ENCODE peak calls at places on chromosomes 11 and 22, in nine cellular contexts. G, H, D, V, S, F, K, B and C are unnamed samples.

GRCh38 chr11:47460571-47461235 is 11.8 kb upstream of the RAPSN start:
- DNase-seq in F (no peak), S (no peak), K (no peak), H (no peak), G (no peak), V (no peak), B (no peak), D (no peak), C (no peak)

GRCh38 chr11:132131051-132131450 is 760.6 kb downstream of the NTM start:
- DNase-seq in G (peak), B (no peak), V (peak), D (no peak), F (no peak), H (no peak), K (no peak), S (no peak), C (no peak)

GRCh38 chr11:66293777-66294625 is 2.3 kb downstream of the TMEM151A start:
- DNase-seq in K (no peak), H (no peak), S (no peak), D (no peak), F (no peak), G (no peak), B (no peak), V (no peak), C (no peak)

GRCh38 chr11:90204832-90205646 is 17.8 kb downstream of the CHORDC1 start:
- DNase-seq in B (peak), F (peak), S (no peak), G (peak), V (peak), D (peak), H (no peak), K (peak), C (peak)

GRCh38 chr22:33018232-33018864 is 39.8 kb downstream of the SYN3 start:
- DNase-seq in B (peak), S (no peak), F (peak), H (no peak), K (no peak), D (peak), V (peak), G (peak), C (peak)

GRCh38 chr22:27460596-27461347 is 340.8 kb downstream of the MN1 start:
- DNase-seq in H (no peak), K (no peak), G (no peak), V (no peak), B (no peak), D (peak), F (peak), S (no peak), C (peak)

GRCh38 chr11:88103337-88104206 is 71.7 kb downstream of the RAB38 start:
- DNase-seq in G (no peak), B (peak), V (peak), H (no peak), D (peak), S (no peak), F (peak), K (no peak), C (peak)

GRCh38 chr11:112457532-112457931 is 196.9 kb upstream of the PLET1 start:
- DNase-seq in K (no peak), F (no peak), B (no peak), S (no peak), G (no peak), V (no peak), D (no peak), H (no peak), C (no peak)

GRCh38 chr11:844693-845644 is 2.3 kb downstream of the TSPAN4 start:
- DNase-seq in G (no peak), V (no peak), H (no peak), S (peak), K (no peak), B (peak), F (peak), D (peak), C (peak)

GRCh38 chr11:114172871-114173444 is 113.4 kb downstream of the ZBTB16 start:
- DNase-seq in G (no peak), F (no peak), K (no peak), D (no peak), S (peak), V (no peak), B (no peak), H (no peak), C (no peak)

GRCh38 chr22:46801826-46802607 is 39.6 kb downstream of the TBC1D22A start:
- DNase-seq in F (no peak), G (no peak), H (no peak), D (no peak), K (no peak), S (no peak), B (no peak), V (no peak), C (no peak)

GRCh38 chr11:46936138-46937110 is at the start of gene CSTPP1:
- DNase-seq in D (peak), K (peak), F (peak), V (peak), B (peak), H (peak), G (peak), S (peak), C (peak)

GRCh38 chr22:46577361-46578249 is 40.2 kb upstream of the CELSR1 start:
- DNase-seq in H (no peak), G (no peak), V (no peak), F (no peak), B (no peak), S (no peak), D (no peak), K (no peak), C (peak)

GRCh38 chr11:9714540-9714939 is 50.7 kb downstream of the SWAP70 start:
- DNase-seq in V (no peak), F (no peak), S (no peak), B (no peak), K (no peak), G (no peak), H (no peak), D (no peak), C (no peak)

GRCh38 chr11:126405906-126406305 is 50.4 kb downstream of the ST3GAL4 start:
- DNase-seq in H (no peak), D (no peak), S (no peak), K (no peak), G (peak), V (no peak), F (no peak), B (no peak), C (no peak)

GRCh38 chr11:61075891-61076290 is 26.4 kb upstream of the CD5 start:
- DNase-seq in S (no peak), H (no peak), B (no peak), V (no peak), K (peak), G (no peak), D (peak), F (peak), C (peak)

GRCh38 chr22:49084203-49084602 is 743.5 kb downstream of the BRD1 start:
- DNase-seq in G (peak), F (no peak), S (no peak), D (no peak), H (no peak), B (no peak), K (no peak), V (no peak), C (no peak)

GRCh38 chr11:69326622-69327219 is 32.8 kb downstream of the MYEOV start:
- DNase-seq in B (no peak), K (no peak), F (no peak), S (no peak), D (no peak), G (no peak), V (no peak), H (no peak), C (no peak)

GRCh38 chr22:49142281-49142680 is 685.4 kb downstream of the BRD1 start:
- DNase-seq in B (no peak), D (no peak), H (no peak), K (no peak), F (no peak), S (no peak), G (no peak), V (no peak), C (no peak)

GRCh38 chr22:31272522-31273446 is 19.5 kb downstream of the PIK3IP1 start:
- DNase-seq in B (peak), F (peak), D (peak), G (peak), H (no peak), S (peak), V (peak), K (no peak), C (peak)

GRCh38 chr11:2776351-2777061 is 76.7 kb upstream of the KCNQ1OT1 start:
- DNase-seq in F (no peak), G (no peak), H (no peak), K (no peak), S (no peak), V (no peak), B (no peak), D (no peak), C (no peak)

GRCh38 chr11:2725367-2726300 is 25.8 kb upstream of the KCNQ1OT1 start:
- DNase-seq in K (no peak), V (no peak), G (no peak), F (no peak), B (no peak), S (no peak), D (peak), H (no peak), C (peak)

GRCh38 chr11:77019976-77020591 is 14.1 kb upstream of the B3GNT6 start:
- DNase-seq in S (no peak), V (no peak), H (no peak), F (peak), D (peak), B (no peak), K (no peak), G (no peak), C (no peak)

GRCh38 chr22:17120711-17121234 is 387 bp downstream of the TMEM121B start:
- DNase-seq in H (no peak), D (no peak), V (peak), B (peak), K (no peak), S (no peak), F (peak), G (no peak), C (peak)

GRCh38 chr11:68831124-68831523 is 10.6 kb downstream of the CPT1A start:
- DNase-seq in G (no peak), K (no peak), F (no peak), B (no peak), S (no peak), D (no peak), H (no peak), V (no peak), C (no peak)

GRCh38 chr22:31135706-31136105 is 4.6 kb downstream of the PLA2G3 start:
- DNase-seq in G (no peak), K (no peak), B (no peak), D (no peak), F (no peak), S (no peak), V (no peak), H (no peak), C (no peak)

GRCh38 chr11:8732748-8733241 is 50.2 kb downstream of the RPL27A start:
- DNase-seq in V (no peak), H (no peak), D (peak), G (no peak), F (peak), S (peak), K (no peak), B (no peak), C (peak)

GRCh38 chr22:46043339-46043738 is 66.4 kb upstream of the WNT7B start:
- DNase-seq in D (no peak), K (no peak), V (no peak), S (no peak), G (no peak), B (no peak), H (no peak), F (no peak), C (no peak)

GRCh38 chr22:50526849-50527801 is 1.7 kb upstream of the SCO2 start:
- DNase-seq in S (no peak), H (no peak), G (no peak), V (no peak), K (peak), F (peak), B (no peak), D (no peak), C (no peak)

GRCh38 chr11:60130496-60130895 is 42.0 kb downstream of the MS4A2 start:
- DNase-seq in B (peak), D (no peak), K (no peak), H (no peak), V (no peak), G (peak), F (peak), S (no peak), C (peak)

GRCh38 chr11:56916162-56916561 is 72.6 kb upstream of the OR5AK2 start:
- DNase-seq in B (no peak), S (no peak), F (no peak), H (no peak), D (no peak), G (no peak), V (no peak), K (no peak), C (no peak)

GRCh38 chr11:20131744-20132666 is 28.3 kb downstream of the DBX1 start:
- DNase-seq in S (peak), K (no peak), V (peak), H (no peak), D (peak), G (peak), F (peak), B (peak), C (peak)

GRCh38 chr22:23240639-23241389 is 60.5 kb downstream of the BCR start:
- DNase-seq in B (peak), V (no peak), K (peak), D (no peak), G (no peak), F (no peak), H (no peak), S (no peak), C (no peak)

GRCh38 chr11:123386746-123387510 is 43.1 kb upstream of the GRAMD1B start:
- DNase-seq in V (no peak), K (no peak), B (no peak), H (no peak), S (no peak), D (no peak), G (no peak), F (peak), C (peak)

GRCh38 chr11:121329786-121330395 is 37.3 kb downstream of the SC5D start:
- DNase-seq in B (no peak), G (no peak), S (no peak), D (no peak), K (no peak), H (no peak), F (no peak), V (no peak), C (no peak)

GRCh38 chr11:63613517-63614135 is 607 bp downstream of the PLAAT3 start:
- DNase-seq in D (peak), H (no peak), V (peak), K (peak), F (peak), S (peak), G (no peak), B (no peak), C (peak)

GRCh38 chr11:7600205-7600775 is 73.0 kb downstream of the CYB5R2 start:
- DNase-seq in D (no peak), F (peak), V (no peak), G (no peak), S (peak), B (no peak), H (no peak), K (no peak), C (peak)

GRCh38 chr11:112013501-112014164 is 11.6 kb upstream of the DLAT start:
- DNase-seq in K (no peak), F (no peak), D (no peak), V (no peak), H (no peak), G (no peak), S (no peak), B (no peak), C (no peak)

GRCh38 chr11:116691779-116692178 is 81.0 kb downstream of the BUD13 start:
- DNase-seq in H (no peak), S (no peak), B (peak), K (peak), D (peak), G (peak), F (peak), V (peak), C (peak)

GRCh38 chr11:9577032-9577431 is 3.6 kb downstream of the WEE1 start:
- DNase-seq in F (no peak), D (no peak), V (no peak), G (no peak), H (no peak), S (no peak), K (no peak), B (no peak), C (no peak)